ENCODE peak calls at places on chromosomes 12 and 14, in four cellular contexts. Y is glutamatergic neuron, J is GM13977, F is fibroblast of pulmonary artery. E is an unnamed sample.

GRCh38 chr12:68497702-68498101 is 113.0 kb upstream of the RAP1B start:
- DNase-seq in J (no peak), Y (no peak), F (peak; percentile 85), E (no peak)

GRCh38 chr12:113818833-113819232 is 147.3 kb downstream of the RBM19 start:
- DNase-seq in F (peak; percentile 10), Y (peak; percentile 72), J (no peak), E (no peak)

GRCh38 chr14:68476212-68476964 is 316.5 kb downstream of the ZFP36L1 start:
- DNase-seq in J (peak; percentile 40), F (peak; percentile 95), Y (no peak), E (peak; percentile 53)

GRCh38 chr12:97148941-97149559 is 242.0 kb downstream of the NEDD1 start:
- DNase-seq in F (peak; percentile 47), J (peak; percentile 29), Y (peak; percentile 90), E (peak; percentile 66)

GRCh38 chr12:96571101-96571862 is 81.9 kb downstream of the CFAP54 start:
- DNase-seq in F (no peak), Y (no peak), J (peak; percentile 27), E (peak; percentile 49)

GRCh38 chr12:27460471-27460978 is 14.0 kb downstream of the SMCO2 start:
- DNase-seq in J (no peak), F (peak; percentile 84), Y (no peak), E (no peak)

GRCh38 chr12:100128509-100128908 is 14.2 kb downstream of the BLTP3B start:
- DNase-seq in F (peak; percentile 70), Y (peak; percentile 51), J (no peak), E (no peak)

GRCh38 chr14:99702115-99702514 is 18.0 kb downstream of the CYP46A1 start:
- DNase-seq in J (no peak), F (no peak), Y (no peak), E (no peak)

GRCh38 chr14:98231210-98231609 is 1040.8 kb downstream of the BCL11B start:
- DNase-seq in J (no peak), F (no peak), Y (no peak), E (no peak)

GRCh38 chr14:32525591-32525990 is 196.5 kb downstream of the AKAP6 start:
- DNase-seq in Y (no peak), J (no peak), F (no peak), E (no peak)

GRCh38 chr12:10849425-10849878 is at the start of gene PRR4:
- DNase-seq in J (no peak), Y (no peak), F (no peak), E (no peak)

GRCh38 chr12:52612431-52613290 is 5.7 kb downstream of the KRT73 start:
- DNase-seq in F (no peak), Y (no peak), J (no peak), E (no peak)

GRCh38 chr14:35352274-35353233 is 52.0 kb downstream of the NFKBIA start:
- DNase-seq in J (no peak), F (no peak), Y (no peak), E (no peak)

GRCh38 chr14:103628684-103629502 is at the start of gene KLC1:
- DNase-seq in F (peak; percentile 60), Y (peak; percentile 90), J (peak; percentile 93), E (peak; percentile 96)

GRCh38 chr14:97380539-97380941 is 583.4 kb downstream of the VRK1 start:
- DNase-seq in J (no peak), F (no peak), Y (no peak), E (no peak)

GRCh38 chr12:116265361-116266128 is 11.9 kb downstream of the MED13L start:
- DNase-seq in F (no peak), J (no peak), Y (no peak), E (no peak)

GRCh38 chr14:96105089-96105920 is 66.1 kb downstream of the C14orf132 start:
- DNase-seq in F (no peak), Y (no peak), J (no peak), E (no peak)

GRCh38 chr12:98401427-98401826 is 114.0 kb upstream of the TMPO start:
- DNase-seq in Y (peak; percentile 82), F (no peak), J (no peak), E (no peak)

GRCh38 chr14:77214216-77214615 is 32.6 kb downstream of the TMEM63C start:
- DNase-seq in J (no peak), Y (no peak), F (no peak), E (no peak)

GRCh38 chr14:68146812-68147211 is 327.2 kb downstream of the RAD51B start:
- DNase-seq in F (peak; percentile 96), J (no peak), Y (no peak), E (no peak)

GRCh38 chr12:4482936-4483335 is 37.3 kb upstream of the FGF6 start:
- DNase-seq in J (no peak), Y (no peak), F (no peak), E (no peak)

GRCh38 chr12:89710873-89711179 is 2.2 kb upstream of the ATP2B1 start:
- DNase-seq in J (no peak), F (no peak), Y (no peak), E (no peak)

GRCh38 chr12:104710940-104711725 is 247.0 kb downstream of the SLC41A2 start:
- DNase-seq in J (no peak), Y (no peak), F (peak; percentile 89), E (no peak)

GRCh38 chr14:91867316-91867988 is at the start of gene TC2N:
- DNase-seq in Y (no peak), F (no peak), J (no peak), E (no peak)

GRCh38 chr12:123231931-123232330 is 1.0 kb downstream of the MPHOSPH9 start:
- DNase-seq in J (no peak), Y (no peak), F (no peak), E (no peak)

GRCh38 chr12:126936181-126936851 is 1330.7 kb upstream of the TMEM132C start:
- DNase-seq in Y (no peak), J (no peak), F (no peak), E (no peak)

GRCh38 chr12:26608273-26608672 is 224.7 kb downstream of the ITPR2 start:
- DNase-seq in J (no peak), F (no peak), Y (no peak), E (no peak)

GRCh38 chr14:92531151-92531873 is 17.7 kb downstream of the RIN3 start:
- DNase-seq in F (no peak), J (no peak), Y (no peak), E (no peak)

GRCh38 chr14:80095623-80096022 is 115.7 kb downstream of the DIO2 start:
- DNase-seq in Y (no peak), J (no peak), F (peak; percentile 24), E (no peak)

GRCh38 chr12:55673638-55674037 is 34.1 kb downstream of the ITGA7 start:
- DNase-seq in J (peak; percentile 61), Y (no peak), F (no peak), E (peak; percentile 70)

GRCh38 chr14:58288106-58288792 is 10.1 kb upstream of the ARID4A start:
- DNase-seq in F (no peak), Y (no peak), J (no peak), E (no peak)

GRCh38 chr12:111942557-111942956 is 70.4 kb downstream of the TMEM116 start:
- DNase-seq in J (no peak), Y (no peak), F (peak; percentile 79), E (no peak)

GRCh38 chr12:79000501-79000900 is 135.9 kb downstream of the SYT1 start:
- DNase-seq in F (peak; percentile 14), J (no peak), Y (no peak), E (no peak)
- TF ChIP-seq CTCF in F (no peak), J (no peak), Y (no peak), E (no peak)

DNA sequence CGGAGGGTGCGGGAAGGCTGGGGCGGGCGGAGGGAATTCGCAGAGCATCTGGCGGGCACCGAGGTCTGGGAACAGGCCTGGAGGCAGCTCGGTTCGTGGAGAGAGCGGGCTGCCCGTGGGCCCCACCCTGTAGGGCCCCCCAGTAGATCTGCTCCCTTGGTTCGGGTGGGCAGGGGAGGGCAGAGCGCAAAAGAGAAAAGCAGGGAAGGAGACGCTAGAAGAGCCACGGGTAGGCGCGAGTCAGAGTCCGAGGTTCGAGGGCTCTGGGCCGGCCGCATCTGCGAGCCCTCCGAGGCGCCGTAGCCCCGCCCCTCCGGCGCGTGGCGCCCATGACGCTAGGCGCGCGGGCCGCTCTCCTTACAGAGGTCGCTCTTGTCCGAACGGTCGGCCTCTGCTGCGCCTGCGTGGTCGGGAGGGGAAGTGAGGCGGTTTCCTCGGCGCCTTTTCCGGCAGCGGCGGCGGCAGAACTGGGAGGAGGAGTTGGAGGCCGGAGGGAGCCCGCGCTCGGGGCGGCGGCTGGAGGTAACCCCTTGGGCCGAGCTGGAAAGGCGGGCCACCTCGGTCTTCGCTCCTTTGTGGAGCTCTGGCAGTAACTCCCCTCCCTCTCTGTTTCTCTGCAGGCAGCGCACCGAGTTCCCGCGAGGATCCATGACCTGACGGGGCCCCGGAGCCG is at the start of gene ARF6:
- DNase-seq in J (peak; percentile 98), F (peak; percentile 98), Y (peak; percentile 100), E (peak; percentile 98)
- TF ChIP-seq CTCF in J (peak; percentile 43), F (no peak), Y (no peak), E (peak; percentile 6)

GRCh38 chr12:109966531-109966930 is 29.6 kb downstream of the GIT2 start:
- DNase-seq in F (no peak), Y (no peak), J (no peak), E (no peak)

GRCh38 chr12:109963743-109964429 is 32.3 kb downstream of the GIT2 start:
- DNase-seq in J (no peak), F (peak; percentile 77), Y (no peak), E (no peak)

GRCh38 chr12:109968032-109968420 is 28.1 kb downstream of the GIT2 start:
- DNase-seq in J (no peak), Y (no peak), F (no peak), E (no peak)

GRCh38 chr12:109968801-109969200 is 27.4 kb downstream of the GIT2 start:
- DNase-seq in F (no peak), J (no peak), Y (no peak), E (no peak)

DNA sequence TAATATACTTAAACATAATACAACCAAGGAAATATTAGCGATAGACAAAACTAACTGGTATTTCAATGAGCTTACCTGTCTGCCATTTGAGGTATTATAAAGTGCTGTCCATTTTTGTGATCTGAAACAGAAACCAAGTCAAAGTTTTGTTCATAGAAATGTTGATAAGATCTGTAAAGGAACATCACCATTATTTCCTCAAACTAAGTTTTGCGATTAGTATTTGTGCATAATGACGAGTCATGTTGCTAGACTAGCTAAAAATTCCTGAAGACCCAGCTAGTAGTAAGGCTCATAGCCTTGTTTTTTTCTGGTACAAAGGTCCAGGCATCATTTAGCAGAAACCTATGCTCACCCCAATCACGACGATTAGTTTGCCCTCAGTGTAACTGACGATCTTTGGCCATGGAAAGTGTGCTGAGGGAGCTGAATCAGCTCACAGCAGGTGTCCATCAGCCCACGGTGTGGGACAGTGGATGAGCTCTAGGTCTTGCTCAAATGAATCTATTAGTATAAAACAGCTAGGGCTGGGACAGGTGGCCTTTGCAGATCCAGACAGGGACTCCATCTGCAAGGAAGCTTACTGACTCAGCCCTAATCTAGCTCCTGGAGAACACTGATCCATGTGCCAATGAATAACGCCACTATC is 28.7 kb downstream of the GIT2 start:
- DNase-seq in J (no peak), Y (no peak), F (no peak), E (no peak)
- TF ChIP-seq CTCF in J (no peak), Y (no peak), F (no peak), E (no peak)

DNA sequence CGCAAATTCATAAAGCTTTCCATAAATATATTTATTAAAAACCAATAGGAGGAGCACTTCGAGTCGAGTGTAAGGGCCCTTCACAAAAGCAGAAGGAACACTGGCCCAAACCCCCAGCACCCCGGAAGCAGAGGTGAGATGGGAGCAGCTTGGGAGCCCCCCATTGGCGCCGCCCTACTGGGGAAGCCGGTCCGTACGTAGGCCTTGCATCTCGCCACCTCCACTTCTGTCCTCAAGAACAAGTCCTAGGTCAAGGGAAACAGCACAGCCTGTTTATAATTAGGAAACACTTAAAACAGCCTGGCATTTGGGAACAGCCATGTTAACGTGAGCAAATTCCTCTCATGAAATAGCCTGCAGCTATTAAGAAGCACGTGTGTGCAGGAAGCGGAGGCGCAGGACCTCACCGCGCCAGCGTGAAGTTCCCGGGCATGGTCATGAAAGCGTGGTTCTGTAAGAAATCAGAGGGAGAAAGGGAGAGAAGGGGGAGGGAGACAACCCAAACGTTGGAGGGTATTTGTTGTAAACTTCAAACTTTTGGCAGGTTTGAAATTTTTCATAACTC is 7.7 kb downstream of the ANKRD9 start:
- DNase-seq in J (no peak), Y (no peak), F (no peak), E (no peak)
- TF ChIP-seq CTCF in J (no peak), Y (no peak), F (no peak), E (no peak)